ENCODE peak calls at places on chromosome 5, in six cellular contexts. E is fibroblast of villous mesenchyme, P is fibroblast of lung, N is uterus, B is mucosa of descending colon, C is fibroblast of pulmonary artery. L is an unnamed sample.

GRCh38 chr5:74626386-74627222 is 13.9 kb downstream of the ENC1 start:
- DNase-seq in E (no peak), P (no peak), N (no peak), B (no peak), C (no peak), L (no peak)

GRCh38 chr5:15993334-15993733 is 186.3 kb downstream of the MARCHF11 start:
- DNase-seq in E (peak; percentile 8), P (peak; percentile 3), N (no peak), B (no peak), C (peak; percentile 46), L (peak; percentile 96)

GRCh38 chr5:123344819-123345426 is 78.3 kb downstream of the CEP120 start:
- DNase-seq in E (peak; percentile 62), P (peak; percentile 77), N (peak; percentile 24), B (no peak), C (peak; percentile 70), L (peak; percentile 43)

GRCh38 chr5:41193462-41194166 is 19.7 kb downstream of the C6 start:
- DNase-seq in E (peak; percentile 75), P (peak; percentile 99), N (peak; percentile 97), B (peak; percentile 90), C (peak; percentile 100), L (peak; percentile 12)

GRCh38 chr5:108753877-108754276 is 6.2 kb downstream of the FER start:
- DNase-seq in E (no peak), P (peak; percentile 45), N (no peak), B (no peak), C (no peak), L (peak; percentile 81)

GRCh38 chr5:147140558-147140957 is 94.3 kb upstream of the STK32A start:
- DNase-seq in E (no peak), P (no peak), N (no peak), B (no peak), C (no peak), L (no peak)

GRCh38 chr5:125485003-125485641 is 738.7 kb upstream of the ZNF608 start:
- DNase-seq in E (peak; percentile 99), P (peak; percentile 100), N (peak; percentile 86), B (no peak), C (peak; percentile 96), L (peak; percentile 95)

GRCh38 chr5:155554500-155554899 is 540.9 kb downstream of the KIF4B start:
- DNase-seq in E (no peak), P (no peak), N (no peak), B (no peak), C (no peak), L (peak; percentile 43)

GRCh38 chr5:35849850-35850249 is 6.8 kb upstream of the IL7R start:
- DNase-seq in E (no peak), P (no peak), N (no peak), B (no peak), C (no peak), L (no peak)

GRCh38 chr5:24644757-24645156 is at the start of gene CDH10:
- DNase-seq in E (no peak), P (peak; percentile 2), N (no peak), B (no peak), C (peak; percentile 7), L (peak; percentile 19)

GRCh38 chr5:141001466-141001853 is 35.2 kb downstream of the PCDHAC2 start:
- DNase-seq in E (no peak), P (no peak), N (peak; percentile 16), B (no peak), C (no peak), L (peak; percentile 48)

GRCh38 chr5:123951204-123951977 is 439.4 kb downstream of the CSNK1G3 start:
- DNase-seq in E (peak; percentile 90), P (peak; percentile 98), N (no peak), B (no peak), C (peak; percentile 91), L (peak; percentile 93)

GRCh38 chr5:132760043-132760420 is 12.8 kb downstream of the CCNI2 start:
- DNase-seq in E (no peak), P (no peak), N (no peak), B (peak; percentile 18), C (no peak), L (no peak)

GRCh38 chr5:41908374-41909079 is 4.4 kb downstream of the RIMOC1 start:
- DNase-seq in E (peak; percentile 31), P (peak; percentile 21), N (no peak), B (no peak), C (peak; percentile 55), L (peak; percentile 53)

GRCh38 chr5:99773290-99773689 is 761.9 kb upstream of the FAM174A start:
- DNase-seq in E (no peak), P (no peak), N (no peak), B (no peak), C (no peak), L (no peak)

GRCh38 chr5:163330723-163331668 is 106.4 kb upstream of the CCNG1 start:
- DNase-seq in E (no peak), P (no peak), N (no peak), B (no peak), C (no peak), L (no peak)

GRCh38 chr5:110753620-110754019 is 14.8 kb downstream of the SLC25A46 start:
- DNase-seq in E (no peak), P (peak; percentile 11), N (no peak), B (no peak), C (no peak), L (no peak)

GRCh38 chr5:172659909-172660628 is 19.0 kb downstream of the NEURL1B start:
- DNase-seq in E (peak; percentile 79), P (peak; percentile 74), N (peak; percentile 90), B (peak; percentile 87), C (peak; percentile 71), L (peak; percentile 80)

GRCh38 chr5:472076-472655 is 29.2 kb downstream of the EXOC3 start:
- DNase-seq in E (peak; percentile 7), P (no peak), N (no peak), B (peak; percentile 72), C (no peak), L (peak; percentile 24)

GRCh38 chr5:126384985-126385384 is 38.2 kb upstream of the GRAMD2B start:
- DNase-seq in E (peak; percentile 59), P (peak; percentile 77), N (no peak), B (no peak), C (peak; percentile 82), L (peak; percentile 70)

GRCh38 chr5:139061274-139061673 is 136.9 kb downstream of the SIL1 start:
- DNase-seq in E (peak; percentile 67), P (peak; percentile 42), N (peak; percentile 45), B (peak; percentile 22), C (peak; percentile 86), L (peak; percentile 52)

GRCh38 chr5:163861670-163862069 is 356.3 kb downstream of the MAT2B start:
- DNase-seq in E (no peak), P (no peak), N (no peak), B (no peak), C (peak; percentile 83), L (no peak)

GRCh38 chr5:36392818-36393217 is 91.1 kb upstream of the RANBP3L start:
- DNase-seq in E (peak; percentile 74), P (peak; percentile 69), N (peak; percentile 23), B (no peak), C (peak; percentile 55), L (peak; percentile 30)

GRCh38 chr5:171162602-171163001 is 146.4 kb upstream of the TLX3 start:
- DNase-seq in E (peak; percentile 17), P (peak; percentile 17), N (no peak), B (no peak), C (peak; percentile 39), L (peak; percentile 29)

GRCh38 chr5:181221105-181221791 is 1.8 kb upstream of the TRIM41 start:
- DNase-seq in E (no peak), P (no peak), N (no peak), B (peak; percentile 52), C (no peak), L (peak; percentile 23)

GRCh38 chr5:89374818-89375521 is 492.0 kb upstream of the MEF2C start:
- DNase-seq in E (no peak), P (no peak), N (no peak), B (no peak), C (no peak), L (peak; percentile 11)

GRCh38 chr5:95520176-95520575 is 34.6 kb downstream of the SKIC3 start:
- DNase-seq in E (no peak), P (no peak), N (no peak), B (no peak), C (no peak), L (no peak)

GRCh38 chr5:167050568-167051214 is 1240.8 kb upstream of the WWC1 start:
- DNase-seq in E (peak; percentile 3), P (peak; percentile 79), N (no peak), B (no peak), C (peak; percentile 65), L (no peak)

GRCh38 chr5:77390795-77391194 is 101.3 kb downstream of the WDR41 start:
- DNase-seq in E (peak; percentile 18), P (peak; percentile 81), N (no peak), B (no peak), C (peak; percentile 20), L (no peak)

GRCh38 chr5:68757813-68758212 is 336.0 kb upstream of the SLC30A5 start:
- DNase-seq in E (no peak), P (no peak), N (no peak), B (peak; percentile 50), C (no peak), L (no peak)

GRCh38 chr5:39579750-39580149 is 155.0 kb upstream of the DAB2 start:
- DNase-seq in E (no peak), P (no peak), N (no peak), B (no peak), C (no peak), L (no peak)
- TF ChIP-seq CTCF in E (no peak), P (no peak), N (no peak), B (no peak), C (no peak), L (no peak)

DNA sequence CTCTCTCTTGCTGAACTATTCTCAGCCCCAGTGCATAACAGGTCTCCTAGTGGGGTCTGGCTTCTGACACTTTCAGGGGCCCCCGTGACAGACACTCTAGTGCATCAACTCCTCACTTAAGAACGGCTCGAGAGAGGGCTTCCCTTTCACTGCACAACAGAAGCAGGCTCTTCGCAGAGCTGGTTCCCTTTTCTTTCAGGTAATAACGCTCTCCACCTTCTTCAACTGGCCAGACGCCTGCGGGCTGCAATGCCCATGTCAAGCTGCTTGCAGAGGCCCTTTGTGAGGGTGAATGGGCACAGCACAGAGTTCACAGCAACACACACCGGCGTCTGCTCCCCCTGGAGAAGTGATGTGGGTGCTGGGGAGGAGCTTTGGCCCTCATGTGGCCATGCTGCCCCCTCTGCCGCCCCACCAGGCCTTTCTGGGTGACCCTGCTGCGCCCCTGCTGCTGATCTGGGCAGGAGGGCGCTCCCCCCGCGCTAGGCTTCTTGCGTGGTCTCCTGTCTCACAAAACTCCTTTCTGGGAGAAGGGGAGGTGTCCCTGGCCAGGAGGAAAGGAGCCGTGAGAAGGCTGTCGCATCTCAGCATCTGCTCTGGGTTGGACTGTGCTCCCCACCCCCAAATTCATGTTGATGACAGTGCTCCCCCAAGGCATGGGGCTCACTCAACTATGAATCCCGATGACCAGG is 2.4 kb downstream of the MRPL36 start:
- DNase-seq in E (no peak), P (no peak), N (no peak), B (no peak), C (no peak), L (no peak)
- H3K4me3 ChIP-seq in E (no peak overlapping the region), P (no peak overlapping the region), N (no peak overlapping the region), B (no peak overlapping the region), C (no peak overlapping the region), L (no peak overlapping the region)

GRCh38 chr5:152271420-152271819 is 133.7 kb downstream of the NMUR2 start:
- DNase-seq in E (no peak), P (no peak), N (no peak), B (no peak), C (peak; percentile 1), L (peak; percentile 38)
- TF ChIP-seq CTCF in E (no peak), P (no peak), N (no peak), B (no peak), C (no peak), L (peak; percentile 56)

GRCh38 chr5:81044868-81045267 is 84.7 kb downstream of the RASGRF2 start:
- DNase-seq in E (no peak), P (no peak), N (no peak), B (no peak), C (no peak), L (no peak)

GRCh38 chr5:81046041-81046440 is 85.9 kb downstream of the RASGRF2 start:
- DNase-seq in E (no peak), P (no peak), N (no peak), B (no peak), C (no peak), L (no peak)

GRCh38 chr5:81045389-81045807 is 85.2 kb downstream of the RASGRF2 start:
- DNase-seq in E (no peak), P (no peak), N (no peak), B (no peak), C (no peak), L (no peak)
- H3K4me3 ChIP-seq in E (no peak overlapping the region), P (no peak overlapping the region), N (no peak overlapping the region), B (no peak overlapping the region), C (no peak overlapping the region), L (no peak overlapping the region)